ENCODE peak calls at places on chromosomes 3 and 15, in four cellular contexts. O is neural progenitor cell, D is HepG2, C is K562. B is an unnamed sample.

GRCh38 chr3:53675942-53676341 is 170.3 kb downstream of the CHDH start:
- DNase-seq in O (no peak), D (no peak), C (no peak), B (no peak)

GRCh38 chr3:100954990-100955389 is 38.2 kb downstream of the ABI3BP start:
- DNase-seq in O (no peak), D (no peak), C (no peak), B (no peak)

GRCh38 chr3:120661106-120661962 is 20.7 kb downstream of the HGD start:
- DNase-seq in O (no peak), D (no peak), C (no peak), B (no peak)

GRCh38 chr3:125059488-125060245 is 3.9 kb upstream of the HEG1 start:
- DNase-seq in O (no peak), D (no peak), C (no peak), B (no peak)

GRCh38 chr3:134331811-134332199 is 42.4 kb downstream of the AMOTL2 start:
- DNase-seq in O (no peak), D (no peak), C (no peak), B (no peak)

GRCh38 chr3:194399166-194399565 is at the start of gene GP5:
- DNase-seq in O (no peak), D (no peak), C (no peak), B (no peak)

GRCh38 chr3:53191836-53192480 is 30.9 kb downstream of the PRKCD start:
- DNase-seq in O (no peak), D (no peak), C (no peak), B (peak)

GRCh38 chr3:13224967-13225366 is 151.7 kb upstream of the IQSEC1 start:
- DNase-seq in O (no peak), D (peak), C (no peak), B (no peak)

GRCh38 chr3:30073622-30074021 is 532.8 kb upstream of the TGFBR2 start:
- DNase-seq in O (no peak), D (no peak), C (no peak), B (no peak)

GRCh38 chr3:24145981-24146822 is 201.1 kb downstream of the NR1D2 start:
- DNase-seq in O (no peak), D (no peak), C (no peak), B (no peak)

GRCh38 chr15:77036537-77037474 is 34.1 kb downstream of the TSPAN3 start:
- DNase-seq in O (no peak), D (no peak), C (no peak), B (no peak)

GRCh38 chr3:172447611-172448579 is at the start of gene GHSR:
- DNase-seq in O (peak), D (no peak), C (no peak), B (no peak)

GRCh38 chr3:21825684-21826083 is 74.7 kb upstream of the ZNF385D start:
- DNase-seq in O (peak), D (no peak), C (no peak), B (no peak)
- H2AFZ ChIP-seq in O (peak), D (no peak), C (no peak), B (no peak)

DNA sequence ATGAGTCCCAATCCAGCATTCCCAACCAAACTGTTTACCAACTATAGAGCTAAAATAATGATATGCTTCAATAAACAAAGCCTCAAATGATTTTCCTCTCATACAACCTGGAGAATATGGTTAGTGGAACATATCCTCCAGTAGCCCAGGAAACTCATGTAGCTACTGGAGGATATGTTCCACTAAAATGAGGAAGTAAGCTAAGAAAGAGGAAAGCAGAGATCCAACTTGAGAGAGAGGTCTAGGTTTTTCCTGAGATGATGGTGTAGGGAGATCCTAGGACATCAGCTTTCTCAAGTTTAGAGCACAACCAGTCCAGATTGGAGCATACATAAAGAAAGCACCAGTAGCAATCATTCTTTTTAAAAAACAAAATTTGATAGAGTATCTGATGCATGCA is 44.6 kb upstream of the SLC4A7 start:
- DNase-seq in O (no peak), D (no peak), C (no peak), B (no peak)
- H2AFZ ChIP-seq in O (no peak), D (no peak), C (no peak), B (no peak)

DNA sequence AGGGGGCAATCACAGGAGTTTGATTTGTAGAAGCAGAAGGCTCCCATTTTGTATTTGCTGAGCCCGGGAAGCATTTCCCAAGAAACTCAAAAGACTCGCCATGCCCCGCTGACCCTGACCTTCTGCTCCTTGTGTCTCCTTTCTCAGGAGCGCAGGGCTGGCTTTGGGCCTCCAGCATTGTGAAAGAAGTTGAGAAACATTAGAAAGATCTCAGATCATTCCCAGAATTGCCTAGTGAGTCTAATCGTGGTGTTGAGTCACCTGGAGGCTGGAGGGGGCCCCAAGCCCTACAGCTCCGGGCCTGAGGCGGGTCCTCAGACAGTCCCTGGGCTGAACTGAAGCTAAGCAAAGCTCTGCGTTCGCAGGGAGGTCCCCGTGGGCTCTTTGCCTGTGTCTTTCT is 10.9 kb upstream of the PIGZ start:
- DNase-seq in O (no peak), D (no peak), C (peak), B (no peak)
- H2AFZ ChIP-seq in O (no peak), D (no peak), C (peak), B (no peak)

DNA sequence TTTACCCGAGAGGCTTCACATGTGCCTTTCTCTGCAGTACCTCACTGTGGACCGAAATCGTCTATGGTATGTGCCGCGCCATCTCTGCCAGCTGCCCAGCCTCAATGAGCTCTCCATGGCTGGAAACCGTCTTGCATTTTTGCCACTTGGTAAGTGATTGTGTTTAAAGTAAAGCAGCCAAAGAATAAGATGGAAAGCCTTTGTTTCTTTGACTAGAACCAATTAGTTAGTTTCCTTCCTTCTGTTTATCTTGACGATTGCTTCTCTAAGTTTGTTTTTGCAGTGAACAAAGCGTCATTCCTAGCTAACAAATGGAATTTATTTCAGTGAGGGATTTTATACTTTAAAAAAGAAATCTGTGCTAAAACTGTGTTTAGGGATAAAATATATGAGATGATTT is 82.7 kb downstream of the LRRC28 start:
- DNase-seq in O (peak), D (no peak), C (no peak), B (no peak)
- H2AFZ ChIP-seq in O (no peak), D (no peak), C (no peak), B (no peak)

DNA sequence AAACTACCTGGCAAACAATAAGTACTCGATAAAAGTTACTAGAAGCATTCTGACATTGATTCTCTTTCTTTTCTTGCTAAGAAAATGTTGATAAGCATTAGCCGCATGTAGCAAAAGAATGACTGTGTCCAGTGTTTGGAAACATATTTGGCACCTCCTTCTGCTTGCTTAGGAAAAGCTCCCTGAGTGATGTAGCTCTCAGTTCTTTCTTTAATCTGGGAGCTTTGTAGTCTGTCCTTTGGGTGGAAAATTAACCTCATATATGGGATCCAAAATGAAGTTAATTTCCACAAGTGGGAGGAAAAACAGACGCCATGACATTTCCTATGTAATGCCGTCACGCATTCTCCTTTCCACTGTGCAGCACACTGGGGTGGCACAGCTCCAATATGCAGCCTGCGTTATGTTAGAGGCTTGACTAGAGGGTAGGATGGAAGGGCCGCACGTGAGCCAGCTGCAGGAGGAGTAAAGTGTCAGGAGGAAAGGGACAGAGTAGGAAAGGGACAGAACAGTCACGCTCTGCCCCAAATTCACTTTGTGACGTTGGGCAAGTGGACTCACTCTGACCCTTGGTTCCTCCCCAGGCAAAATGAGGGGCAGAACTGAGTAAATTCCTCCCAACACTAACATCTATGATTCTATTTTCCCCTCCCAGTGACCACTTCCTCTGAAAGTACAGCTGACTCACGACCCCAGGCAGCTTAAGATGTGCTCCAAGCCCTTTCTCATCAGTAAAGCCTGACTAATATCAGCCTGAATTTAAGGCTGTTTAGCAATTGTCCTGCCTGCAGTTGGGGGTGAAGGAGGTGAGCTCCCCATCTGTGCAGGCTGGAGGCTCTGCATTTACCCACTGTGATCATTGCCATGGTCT is 176.4 kb upstream of the PFN2 start:
- DNase-seq in O (no peak), D (no peak), C (no peak), B (no peak)
- H2AFZ ChIP-seq in O (peak), D (no peak), C (no peak), B (no peak)

GRCh38 chr15:79828447-79828846 is 68.4 kb downstream of the MTHFS start:
- DNase-seq in O (no peak), D (no peak), C (no peak), B (no peak)
- H2AFZ ChIP-seq in O (no peak), D (no peak), C (no peak), B (no peak)

DNA sequence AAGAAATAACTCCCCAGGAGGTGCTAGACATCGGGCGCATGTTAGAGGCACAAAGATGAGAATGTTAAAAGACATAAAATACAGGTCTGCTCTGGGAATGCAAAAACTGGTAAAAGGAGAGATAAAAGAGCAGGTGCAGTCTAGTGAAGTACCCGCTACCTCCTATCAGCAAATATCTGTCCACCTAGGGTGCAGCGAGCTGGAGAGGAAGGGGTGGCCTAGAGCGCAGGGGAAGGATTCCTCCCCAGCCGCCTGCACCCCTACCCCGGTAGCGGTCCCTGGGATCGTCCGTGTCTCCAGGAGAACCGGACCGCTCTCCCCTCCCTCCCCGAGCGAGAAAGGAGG is 230 bp upstream of the ZNF662 start:
- DNase-seq in O (no peak), D (no peak), C (no peak), B (no peak)
- H2AFZ ChIP-seq in O (no peak), D (no peak), C (peak), B (no peak)

GRCh38 chr3:73107215-73107614 is 45.8 kb downstream of the EBLN2 start:
- DNase-seq in O (no peak), D (no peak), C (no peak), B (no peak)
- H2AFZ ChIP-seq in O (no peak), D (no peak), C (no peak), B (no peak)

B was measured in OCI-LY7.